ENCODE peak calls at places on chromosomes 2 and 18, in four cellular contexts. One of them, this sample, is unnamed. For H3K4me1, the result is how much of the 10 kb centered on the place peaks cover.

GRCh38 chr2:71716697-71717624 is 263.6 kb downstream of the DYSF start:
- DNase-seq in PC-3: peak
- DNase-seq in CD4-positive, alpha-beta memory T cell: no peak
- DNase-seq in stomach: peak
- DNase-seq in this sample: no peak

GRCh38 chr18:784470-785172 is 27.4 kb downstream of the YES1 start:
- DNase-seq in PC-3: no peak
- DNase-seq in CD4-positive, alpha-beta memory T cell: no peak
- DNase-seq in stomach: no peak
- DNase-seq in this sample: no peak

GRCh38 chr2:131154071-131154531 is 49.0 kb downstream of the PLEKHB2 start:
- DNase-seq in PC-3: peak
- DNase-seq in CD4-positive, alpha-beta memory T cell: peak
- DNase-seq in stomach: peak
- DNase-seq in this sample: peak

GRCh38 chr2:165837122-165837521 is 43.1 kb upstream of the GALNT3 start:
- DNase-seq in PC-3: peak
- DNase-seq in CD4-positive, alpha-beta memory T cell: no peak
- DNase-seq in stomach: no peak
- DNase-seq in this sample: no peak

GRCh38 chr2:240935101-240935876 is 29.2 kb downstream of the CROCC2 start:
- DNase-seq in PC-3: no peak
- DNase-seq in CD4-positive, alpha-beta memory T cell: no peak
- DNase-seq in stomach: peak
- DNase-seq in this sample: no peak

GRCh38 chr2:228768818-228769217 is 502.3 kb downstream of the PID1 start:
- DNase-seq in PC-3: peak
- DNase-seq in CD4-positive, alpha-beta memory T cell: no peak
- DNase-seq in stomach: no peak
- DNase-seq in this sample: no peak

GRCh38 chr18:47881752-47882455 is 48.6 kb downstream of the SMAD2 start:
- DNase-seq in PC-3: peak
- DNase-seq in CD4-positive, alpha-beta memory T cell: no peak
- DNase-seq in stomach: no peak
- DNase-seq in this sample: no peak

GRCh38 chr18:26309283-26309682 is 83.0 kb downstream of the TAF4B start:
- DNase-seq in PC-3: peak
- DNase-seq in CD4-positive, alpha-beta memory T cell: no peak
- DNase-seq in stomach: no peak
- DNase-seq in this sample: no peak

GRCh38 chr2:77521482-77521881 is 694 bp downstream of the LRRTM4 start:
- DNase-seq in PC-3: no peak
- DNase-seq in CD4-positive, alpha-beta memory T cell: no peak
- DNase-seq in stomach: no peak
- DNase-seq in this sample: no peak

GRCh38 chr2:202355993-202356505 is 20.1 kb upstream of the BMPR2 start:
- DNase-seq in PC-3: no peak
- DNase-seq in CD4-positive, alpha-beta memory T cell: no peak
- DNase-seq in stomach: no peak
- DNase-seq in this sample: no peak

GRCh38 chr2:109322111-109322510 is 193.1 kb downstream of the SH3RF3 start:
- DNase-seq in PC-3: peak
- DNase-seq in CD4-positive, alpha-beta memory T cell: no peak
- DNase-seq in stomach: peak
- DNase-seq in this sample: no peak

GRCh38 chr2:226904592-226904991 is 68.7 kb downstream of the RHBDD1 start:
- DNase-seq in PC-3: no peak
- DNase-seq in CD4-positive, alpha-beta memory T cell: no peak
- DNase-seq in stomach: no peak
- DNase-seq in this sample: peak

GRCh38 chr18:23143871-23144270 is 8.6 kb downstream of the CABLES1 start:
- DNase-seq in PC-3: no peak
- DNase-seq in CD4-positive, alpha-beta memory T cell: no peak
- DNase-seq in stomach: no peak
- DNase-seq in this sample: no peak

GRCh38 chr18:3234457-3234856 is 13.1 kb upstream of the MYL12A start:
- DNase-seq in PC-3: no peak
- DNase-seq in CD4-positive, alpha-beta memory T cell: no peak
- DNase-seq in stomach: no peak
- DNase-seq in this sample: no peak

GRCh38 chr2:139217641-139218040 is 437.5 kb upstream of the NXPH2 start:
- DNase-seq in PC-3: no peak
- DNase-seq in CD4-positive, alpha-beta memory T cell: no peak
- DNase-seq in stomach: no peak
- DNase-seq in this sample: no peak

GRCh38 chr2:241882090-241882625 is 12.6 kb downstream of the RTP5 start:
- DNase-seq in PC-3: peak
- DNase-seq in CD4-positive, alpha-beta memory T cell: no peak
- DNase-seq in stomach: peak
- DNase-seq in this sample: peak

GRCh38 chr18:48834421-48835011 is 116.2 kb downstream of the SMAD7 start:
- DNase-seq in PC-3: peak
- DNase-seq in CD4-positive, alpha-beta memory T cell: peak
- DNase-seq in stomach: peak
- DNase-seq in this sample: peak

GRCh38 chr2:132757676-132758075 is 87.7 kb upstream of the LYPD1 start:
- DNase-seq in PC-3: no peak
- DNase-seq in CD4-positive, alpha-beta memory T cell: no peak
- DNase-seq in stomach: no peak
- DNase-seq in this sample: no peak

GRCh38 chr18:13246591-13246990 is 28.0 kb downstream of the LDLRAD4 start:
- DNase-seq in PC-3: no peak
- DNase-seq in CD4-positive, alpha-beta memory T cell: no peak
- DNase-seq in stomach: no peak
- DNase-seq in this sample: no peak

GRCh38 chr2:27290571-27290970 is 8.3 kb downstream of the TRIM54 start:
- DNase-seq in PC-3: no peak
- DNase-seq in CD4-positive, alpha-beta memory T cell: no peak
- DNase-seq in stomach: no peak
- DNase-seq in this sample: peak

DNA sequence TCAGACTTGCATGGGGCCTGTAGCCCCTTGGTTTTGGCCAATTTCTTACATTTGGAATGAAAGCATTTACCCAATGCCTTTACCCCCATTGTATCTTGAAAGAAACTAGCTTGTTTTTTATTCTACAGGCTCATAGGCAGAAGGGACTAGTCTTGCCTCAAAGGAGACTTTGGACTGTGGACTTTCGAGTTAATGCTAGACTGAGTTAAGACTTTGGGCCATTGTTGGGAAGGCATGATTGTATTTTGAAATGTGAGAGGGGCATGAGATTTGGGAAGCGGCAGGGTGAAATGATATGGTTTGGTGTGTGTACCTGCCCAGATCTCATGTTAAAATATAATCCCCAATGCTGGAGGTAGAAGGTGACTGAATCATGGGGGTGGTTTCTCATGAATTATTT is 13.4 kb upstream of the WDR75 start:
- DNase-seq in PC-3: no peak
- DNase-seq in CD4-positive, alpha-beta memory T cell: no peak
- DNase-seq in stomach: no peak
- DNase-seq in this sample: no peak
- H3K4me1 ChIP-seq in PC-3: under half
- H3K4me1 ChIP-seq in CD4-positive, alpha-beta memory T cell: under half
- H3K4me1 ChIP-seq in stomach: under half
- H3K4me1 ChIP-seq in this sample: under half

GRCh38 chr2:55048514-55048924 is 1.7 kb downstream of the RTN4 start:
- DNase-seq in PC-3: peak
- DNase-seq in CD4-positive, alpha-beta memory T cell: no peak
- DNase-seq in stomach: no peak
- DNase-seq in this sample: peak
- H3K4me1 ChIP-seq in PC-3: under half
- H3K4me1 ChIP-seq in CD4-positive, alpha-beta memory T cell: half or more
- H3K4me1 ChIP-seq in stomach: under half
- H3K4me1 ChIP-seq in this sample: under half

GRCh38 chr2:97991081-97991856 is 4.5 kb downstream of the TMEM131 start:
- DNase-seq in PC-3: no peak
- DNase-seq in CD4-positive, alpha-beta memory T cell: no peak
- DNase-seq in stomach: no peak
- DNase-seq in this sample: peak
- H3K4me1 ChIP-seq in PC-3: under half
- H3K4me1 ChIP-seq in CD4-positive, alpha-beta memory T cell: under half
- H3K4me1 ChIP-seq in stomach: under half
- H3K4me1 ChIP-seq in this sample: half or more

DNA sequence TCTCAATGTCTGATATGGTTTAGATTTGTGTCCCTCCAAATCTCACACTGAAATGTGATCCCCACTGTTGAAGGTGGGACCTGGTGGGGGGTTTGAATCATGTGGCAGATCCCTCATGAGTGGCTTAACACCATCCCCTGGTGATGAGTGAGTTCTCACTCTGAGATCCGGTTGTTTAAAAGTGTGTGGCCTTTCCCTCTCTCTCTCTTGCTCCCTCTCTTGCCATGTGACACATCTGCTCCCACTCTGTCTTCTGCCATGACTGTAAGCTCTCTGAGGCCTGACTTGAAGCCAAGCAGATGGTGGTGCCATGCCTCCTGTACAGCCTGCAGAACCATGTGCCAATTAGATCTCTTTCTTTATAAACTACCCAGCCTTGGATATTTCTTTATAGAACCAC is 108.8 kb downstream of the RBMS1 start:
- DNase-seq in PC-3: no peak
- DNase-seq in CD4-positive, alpha-beta memory T cell: no peak
- DNase-seq in stomach: no peak
- DNase-seq in this sample: no peak
- H3K4me1 ChIP-seq in PC-3: under half
- H3K4me1 ChIP-seq in CD4-positive, alpha-beta memory T cell: half or more
- H3K4me1 ChIP-seq in stomach: under half
- H3K4me1 ChIP-seq in this sample: under half

DNA sequence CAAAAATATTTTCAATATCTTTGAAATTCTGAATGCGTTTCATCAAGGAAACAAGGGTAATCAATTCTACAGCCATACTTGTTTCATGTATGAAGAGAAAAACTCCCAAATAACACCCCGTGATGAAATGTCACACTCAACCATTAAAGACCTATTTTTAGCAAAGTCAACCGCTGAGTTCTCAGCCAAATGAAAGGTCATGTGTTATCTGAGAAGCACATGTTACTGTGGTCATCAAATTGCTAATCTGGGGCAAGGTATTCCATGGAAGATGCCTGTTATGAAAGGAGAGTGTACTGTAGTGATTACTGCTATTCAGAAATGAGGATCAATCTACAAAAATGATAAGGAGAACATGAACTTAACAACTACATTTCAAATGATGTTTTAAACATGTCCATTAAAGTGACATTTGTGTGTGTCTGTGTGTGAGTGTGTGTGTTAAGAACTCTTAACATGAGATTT is 126.7 kb downstream of the BCL2 start:
- DNase-seq in PC-3: no peak
- DNase-seq in CD4-positive, alpha-beta memory T cell: no peak
- DNase-seq in stomach: no peak
- DNase-seq in this sample: no peak
- H3K4me1 ChIP-seq in PC-3: under half
- H3K4me1 ChIP-seq in CD4-positive, alpha-beta memory T cell: half or more
- H3K4me1 ChIP-seq in stomach: under half
- H3K4me1 ChIP-seq in this sample: under half